ENCODE peak calls at places on chromosomes 6 and 20, in six cellular contexts. One of them, this sample, is unnamed.

GRCh38 chr6:116035616-116036015 is 25.1 kb downstream of the FRK start:
- DNase-seq in fibroblast of the aortic adventitia: no peak
- DNase-seq in right atrium auricular region: no peak
- DNase-seq in hepatocyte: no peak
- DNase-seq in A549: no peak
- DNase-seq in dorsolateral prefrontal cortex: no peak
- DNase-seq in this sample: no peak

GRCh38 chr6:127118505-127119360 is at the start of gene RSPO3:
- DNase-seq in right atrium auricular region: no peak
- DNase-seq in fibroblast of the aortic adventitia: peak
- DNase-seq in hepatocyte: peak
- DNase-seq in dorsolateral prefrontal cortex: no peak
- DNase-seq in A549: peak
- DNase-seq in this sample: no peak

GRCh38 chr6:67629268-67629667 is 1005.8 kb upstream of the ADGRB3 start:
- DNase-seq in right atrium auricular region: no peak
- DNase-seq in A549: no peak
- DNase-seq in dorsolateral prefrontal cortex: no peak
- DNase-seq in hepatocyte: no peak
- DNase-seq in fibroblast of the aortic adventitia: peak
- DNase-seq in this sample: no peak

GRCh38 chr6:98835149-98836024 is 1.0 kb downstream of the POU3F2 start:
- DNase-seq in right atrium auricular region: no peak
- DNase-seq in dorsolateral prefrontal cortex: no peak
- DNase-seq in hepatocyte: peak
- DNase-seq in fibroblast of the aortic adventitia: no peak
- DNase-seq in A549: no peak
- DNase-seq in this sample: no peak

GRCh38 chr20:56383334-56383733 is 8.7 kb downstream of the AURKA start:
- DNase-seq in right atrium auricular region: no peak
- DNase-seq in fibroblast of the aortic adventitia: no peak
- DNase-seq in dorsolateral prefrontal cortex: no peak
- DNase-seq in hepatocyte: no peak
- DNase-seq in A549: no peak
- DNase-seq in this sample: no peak

GRCh38 chr20:16589623-16590022 is 16.4 kb upstream of the KIF16B start:
- DNase-seq in fibroblast of the aortic adventitia: no peak
- DNase-seq in hepatocyte: no peak
- DNase-seq in dorsolateral prefrontal cortex: no peak
- DNase-seq in right atrium auricular region: no peak
- DNase-seq in A549: no peak
- DNase-seq in this sample: no peak

GRCh38 chr6:142926494-142927273 is 18.3 kb downstream of the HIVEP2 start:
- DNase-seq in A549: peak
- DNase-seq in dorsolateral prefrontal cortex: peak
- DNase-seq in fibroblast of the aortic adventitia: peak
- DNase-seq in hepatocyte: peak
- DNase-seq in right atrium auricular region: peak
- DNase-seq in this sample: peak

GRCh38 chr6:33807606-33808005 is 3.8 kb upstream of the MLN start:
- DNase-seq in dorsolateral prefrontal cortex: no peak
- DNase-seq in right atrium auricular region: no peak
- DNase-seq in A549: no peak
- DNase-seq in hepatocyte: no peak
- DNase-seq in fibroblast of the aortic adventitia: no peak
- DNase-seq in this sample: no peak

GRCh38 chr6:124999105-124999764 is 37.0 kb downstream of the RNF217 start:
- DNase-seq in right atrium auricular region: no peak
- DNase-seq in hepatocyte: no peak
- DNase-seq in dorsolateral prefrontal cortex: no peak
- DNase-seq in A549: no peak
- DNase-seq in fibroblast of the aortic adventitia: no peak
- DNase-seq in this sample: peak

GRCh38 chr6:3473773-3474172 is 16.9 kb upstream of the SLC22A23 start:
- DNase-seq in dorsolateral prefrontal cortex: no peak
- DNase-seq in fibroblast of the aortic adventitia: no peak
- DNase-seq in right atrium auricular region: no peak
- DNase-seq in hepatocyte: no peak
- DNase-seq in A549: no peak
- DNase-seq in this sample: no peak

GRCh38 chr6:36793296-36793912 is 45.8 kb downstream of the CPNE5 start:
- DNase-seq in right atrium auricular region: no peak
- DNase-seq in A549: no peak
- DNase-seq in dorsolateral prefrontal cortex: no peak
- DNase-seq in hepatocyte: no peak
- DNase-seq in fibroblast of the aortic adventitia: no peak
- DNase-seq in this sample: no peak

GRCh38 chr20:40506567-40506966 is 182.5 kb downstream of the MAFB start:
- DNase-seq in A549: peak
- DNase-seq in right atrium auricular region: peak
- DNase-seq in dorsolateral prefrontal cortex: peak
- DNase-seq in hepatocyte: peak
- DNase-seq in fibroblast of the aortic adventitia: peak
- DNase-seq in this sample: peak

GRCh38 chr6:15246217-15247211 is 645 bp downstream of the JARID2 start:
- DNase-seq in fibroblast of the aortic adventitia: peak
- DNase-seq in A549: no peak
- DNase-seq in right atrium auricular region: no peak
- DNase-seq in dorsolateral prefrontal cortex: no peak
- DNase-seq in hepatocyte: no peak
- DNase-seq in this sample: no peak

GRCh38 chr6:151004415-151005024 is 139.0 kb downstream of the MTHFD1L start:
- DNase-seq in hepatocyte: no peak
- DNase-seq in fibroblast of the aortic adventitia: peak
- DNase-seq in dorsolateral prefrontal cortex: no peak
- DNase-seq in A549: peak
- DNase-seq in right atrium auricular region: peak
- DNase-seq in this sample: peak

GRCh38 chr20:50338479-50339195 is 148.0 kb downstream of the CEBPB start:
- DNase-seq in hepatocyte: no peak
- DNase-seq in fibroblast of the aortic adventitia: no peak
- DNase-seq in A549: no peak
- DNase-seq in dorsolateral prefrontal cortex: no peak
- DNase-seq in right atrium auricular region: no peak
- DNase-seq in this sample: no peak

GRCh38 chr20:7459123-7459522 is 481.1 kb downstream of the HAO1 start:
- DNase-seq in dorsolateral prefrontal cortex: no peak
- DNase-seq in fibroblast of the aortic adventitia: peak
- DNase-seq in right atrium auricular region: no peak
- DNase-seq in hepatocyte: no peak
- DNase-seq in A549: no peak
- DNase-seq in this sample: no peak

GRCh38 chr20:44460795-44461141 is 14.9 kb upstream of the TTPAL start:
- DNase-seq in right atrium auricular region: no peak
- DNase-seq in dorsolateral prefrontal cortex: no peak
- DNase-seq in hepatocyte: peak
- DNase-seq in A549: peak
- DNase-seq in fibroblast of the aortic adventitia: peak
- DNase-seq in this sample: peak

DNA sequence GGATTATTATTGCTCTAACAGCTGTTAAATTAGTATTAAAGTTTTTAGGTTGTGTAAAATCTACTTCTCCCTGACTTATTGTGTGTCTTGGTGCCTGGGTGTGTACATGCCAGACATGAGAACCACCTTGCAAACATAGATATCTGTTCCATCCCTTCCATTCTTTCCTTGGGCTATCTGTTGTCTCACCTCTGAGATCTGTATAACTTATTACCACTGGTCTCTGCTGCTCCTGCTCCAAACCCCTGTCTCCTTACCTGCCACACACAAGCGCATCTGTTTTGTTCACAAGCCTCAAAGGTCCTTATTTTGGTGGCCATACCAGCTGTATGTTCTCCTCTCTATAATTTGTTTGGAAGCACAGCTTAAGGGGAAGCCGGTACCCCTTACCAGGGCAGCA is 2.5 kb downstream of the LRRC1 start:
- DNase-seq in right atrium auricular region: no peak
- DNase-seq in dorsolateral prefrontal cortex: no peak
- DNase-seq in hepatocyte: no peak
- DNase-seq in fibroblast of the aortic adventitia: no peak
- DNase-seq in A549: no peak
- DNase-seq in this sample: no peak
- TF ChIP-seq CTCF in right atrium auricular region: no peak
- TF ChIP-seq CTCF in dorsolateral prefrontal cortex: no peak
- TF ChIP-seq CTCF in hepatocyte: no peak
- TF ChIP-seq CTCF in fibroblast of the aortic adventitia: no peak
- TF ChIP-seq CTCF in A549: no peak
- TF ChIP-seq CTCF in this sample: no peak

GRCh38 chr6:130037207-130037811 is 18.9 kb downstream of the L3MBTL3 start:
- DNase-seq in fibroblast of the aortic adventitia: peak
- DNase-seq in right atrium auricular region: no peak
- DNase-seq in hepatocyte: no peak
- DNase-seq in dorsolateral prefrontal cortex: no peak
- DNase-seq in A549: peak
- DNase-seq in this sample: no peak
- TF ChIP-seq CTCF in fibroblast of the aortic adventitia: peak
- TF ChIP-seq CTCF in right atrium auricular region: peak
- TF ChIP-seq CTCF in hepatocyte: peak
- TF ChIP-seq CTCF in dorsolateral prefrontal cortex: no peak
- TF ChIP-seq CTCF in A549: peak
- TF ChIP-seq CTCF in this sample: peak

DNA sequence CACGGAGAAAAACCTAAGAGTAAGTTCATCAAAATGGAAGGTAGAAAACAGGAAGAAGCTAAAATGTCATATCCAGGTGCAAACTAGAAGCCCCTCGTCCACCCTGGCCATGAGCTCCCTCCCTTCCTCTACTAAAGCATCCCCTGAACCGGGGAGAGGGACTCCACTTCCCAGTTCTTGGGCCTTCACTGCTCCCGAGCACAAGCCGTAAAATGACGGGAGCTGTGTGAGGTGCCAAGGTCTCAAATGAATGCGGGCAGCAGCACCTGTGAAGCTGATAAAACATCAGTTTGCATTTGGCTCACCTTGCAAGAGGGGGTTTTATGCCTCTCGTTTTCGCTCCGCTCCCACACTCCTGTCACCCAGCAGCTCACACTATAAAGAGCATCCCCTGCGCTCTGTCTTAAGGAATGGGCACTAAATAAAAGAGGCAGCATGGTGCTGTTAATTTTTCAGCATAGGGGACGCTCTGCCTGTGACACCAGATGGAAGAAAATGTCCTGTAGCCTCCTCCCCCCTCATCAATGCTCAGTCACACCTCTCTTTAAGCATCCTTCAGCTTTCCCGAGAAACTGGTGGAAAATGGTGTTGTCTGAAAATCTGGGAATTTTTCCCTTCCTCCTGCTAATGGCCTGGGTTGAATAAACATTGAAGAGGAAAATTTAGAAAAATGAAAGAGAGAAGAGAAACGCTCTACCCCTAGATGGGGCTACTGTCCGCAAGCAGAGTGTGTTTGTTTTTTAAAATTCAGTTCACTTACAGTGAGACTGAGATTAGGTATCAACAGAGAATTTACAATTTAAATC is 563.0 kb upstream of the AGPAT4 start:
- DNase-seq in hepatocyte: peak
- DNase-seq in dorsolateral prefrontal cortex: no peak
- DNase-seq in fibroblast of the aortic adventitia: no peak
- DNase-seq in A549: no peak
- DNase-seq in right atrium auricular region: peak
- DNase-seq in this sample: peak
- TF ChIP-seq CTCF in hepatocyte: peak
- TF ChIP-seq CTCF in dorsolateral prefrontal cortex: peak
- TF ChIP-seq CTCF in fibroblast of the aortic adventitia: no peak
- TF ChIP-seq CTCF in A549: peak
- TF ChIP-seq CTCF in right atrium auricular region: peak
- TF ChIP-seq CTCF in this sample: no peak

DNA sequence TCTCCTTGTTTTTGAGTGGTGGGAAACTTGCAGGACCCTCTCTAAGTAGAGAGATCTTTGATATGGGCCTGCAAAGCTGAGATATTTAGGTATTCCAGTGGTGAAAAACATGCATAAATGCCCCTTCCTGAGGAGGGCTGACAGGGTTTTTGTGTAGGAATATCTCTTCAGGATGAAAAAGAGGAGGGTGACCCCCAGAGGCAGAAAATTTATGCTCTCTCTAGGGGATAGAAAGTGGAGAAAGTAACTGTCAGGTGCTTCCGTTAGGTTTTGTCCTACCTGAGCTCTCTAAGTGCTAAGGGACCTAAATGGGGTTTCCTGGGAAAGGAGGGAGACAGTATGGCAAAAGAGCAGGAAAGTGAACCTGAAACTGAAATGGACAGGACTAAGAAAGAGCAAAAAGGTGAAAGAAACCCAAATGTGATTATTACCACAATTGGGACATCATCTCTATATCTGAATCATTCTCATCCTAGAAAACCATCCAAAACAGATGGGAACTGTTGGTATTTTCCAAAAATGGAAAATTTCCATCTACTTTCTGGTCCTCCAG is 2.0 kb downstream of the COL19A1 start:
- DNase-seq in hepatocyte: no peak
- DNase-seq in fibroblast of the aortic adventitia: no peak
- DNase-seq in dorsolateral prefrontal cortex: no peak
- DNase-seq in A549: no peak
- DNase-seq in right atrium auricular region: no peak
- DNase-seq in this sample: no peak
- TF ChIP-seq CTCF in hepatocyte: peak
- TF ChIP-seq CTCF in fibroblast of the aortic adventitia: no peak
- TF ChIP-seq CTCF in dorsolateral prefrontal cortex: no peak
- TF ChIP-seq CTCF in A549: no peak
- TF ChIP-seq CTCF in right atrium auricular region: no peak
- TF ChIP-seq CTCF in this sample: peak